ENCODE peak calls at places on chromosomes 6 and 20, in six cellular contexts. One of them, this sample, is unnamed.
A peak's percentile ranks its signal among the peaks of the same experiment; 100 is the strongest.

GRCh38 chr6:142045380-142046270 is 87.1 kb upstream of the GJE1 start:
- DNase-seq in body of pancreas: no peak
- DNase-seq in heart left ventricle: no peak
- DNase-seq in naive thymus-derived CD4-positive, alpha-beta T cell: no peak
- DNase-seq in left ventricle myocardium inferior: no peak
- DNase-seq in psoas muscle: no peak
- DNase-seq in this sample: peak; percentile 26

GRCh38 chr6:112429226-112429625 is 82.1 kb downstream of the RFPL4B start:
- DNase-seq in body of pancreas: peak; percentile 13
- DNase-seq in heart left ventricle: no peak
- DNase-seq in naive thymus-derived CD4-positive, alpha-beta T cell: no peak
- DNase-seq in left ventricle myocardium inferior: no peak
- DNase-seq in psoas muscle: no peak
- DNase-seq in this sample: peak; percentile 17

GRCh38 chr6:44603044-44603686 is 215.7 kb downstream of the CDC5L start:
- DNase-seq in body of pancreas: no peak
- DNase-seq in heart left ventricle: no peak
- DNase-seq in naive thymus-derived CD4-positive, alpha-beta T cell: no peak
- DNase-seq in left ventricle myocardium inferior: no peak
- DNase-seq in psoas muscle: no peak
- DNase-seq in this sample: no peak

GRCh38 chr20:63628246-63628975 is 1.5 kb upstream of the GMEB2 start:
- DNase-seq in body of pancreas: peak; percentile 78
- DNase-seq in heart left ventricle: peak; percentile 67
- DNase-seq in naive thymus-derived CD4-positive, alpha-beta T cell: peak; percentile 54
- DNase-seq in left ventricle myocardium inferior: no peak
- DNase-seq in psoas muscle: peak; percentile 66
- DNase-seq in this sample: peak; percentile 83

GRCh38 chr20:63432577-63433061 is 39.8 kb downstream of the KCNQ2 start:
- DNase-seq in body of pancreas: no peak
- DNase-seq in heart left ventricle: no peak
- DNase-seq in naive thymus-derived CD4-positive, alpha-beta T cell: no peak
- DNase-seq in left ventricle myocardium inferior: no peak
- DNase-seq in psoas muscle: no peak
- DNase-seq in this sample: no peak

GRCh38 chr20:646868-647233 is 6.1 kb downstream of the SRXN1 start:
- DNase-seq in body of pancreas: no peak
- DNase-seq in heart left ventricle: no peak
- DNase-seq in naive thymus-derived CD4-positive, alpha-beta T cell: no peak
- DNase-seq in left ventricle myocardium inferior: no peak
- DNase-seq in psoas muscle: no peak
- DNase-seq in this sample: no peak

GRCh38 chr20:62258499-62259293 is 20.4 kb downstream of the OSBPL2 start:
- DNase-seq in body of pancreas: no peak
- DNase-seq in heart left ventricle: no peak
- DNase-seq in naive thymus-derived CD4-positive, alpha-beta T cell: no peak
- DNase-seq in left ventricle myocardium inferior: no peak
- DNase-seq in psoas muscle: peak; percentile 87
- DNase-seq in this sample: peak; percentile 28

GRCh38 chr20:62834967-62835730 is 18.3 kb downstream of the COL9A3 start:
- DNase-seq in body of pancreas: no peak
- DNase-seq in heart left ventricle: no peak
- DNase-seq in naive thymus-derived CD4-positive, alpha-beta T cell: no peak
- DNase-seq in left ventricle myocardium inferior: no peak
- DNase-seq in psoas muscle: no peak
- DNase-seq in this sample: no peak

GRCh38 chr20:49669601-49670189 is 44.0 kb downstream of the B4GALT5 start:
- DNase-seq in body of pancreas: no peak
- DNase-seq in heart left ventricle: no peak
- DNase-seq in naive thymus-derived CD4-positive, alpha-beta T cell: no peak
- DNase-seq in left ventricle myocardium inferior: no peak
- DNase-seq in psoas muscle: no peak
- DNase-seq in this sample: no peak

GRCh38 chr6:44002591-44003344 is 124.5 kb downstream of the MRPL14 start:
- DNase-seq in body of pancreas: peak; percentile 62
- DNase-seq in heart left ventricle: peak; percentile 46
- DNase-seq in naive thymus-derived CD4-positive, alpha-beta T cell: peak; percentile 52
- DNase-seq in left ventricle myocardium inferior: peak; percentile 45
- DNase-seq in psoas muscle: peak; percentile 81
- DNase-seq in this sample: peak; percentile 25

GRCh38 chr20:57509665-57510237 is 15.2 kb downstream of the CTCFL start:
- DNase-seq in body of pancreas: no peak
- DNase-seq in heart left ventricle: no peak
- DNase-seq in naive thymus-derived CD4-positive, alpha-beta T cell: no peak
- DNase-seq in left ventricle myocardium inferior: no peak
- DNase-seq in psoas muscle: no peak
- DNase-seq in this sample: no peak

GRCh38 chr6:148455674-148456559 is 113.3 kb downstream of the SASH1 start:
- DNase-seq in body of pancreas: no peak
- DNase-seq in heart left ventricle: no peak
- DNase-seq in naive thymus-derived CD4-positive, alpha-beta T cell: no peak
- DNase-seq in left ventricle myocardium inferior: no peak
- DNase-seq in psoas muscle: no peak
- DNase-seq in this sample: peak; percentile 33

GRCh38 chr20:10466325-10466724 is 31.2 kb downstream of the SLX4IP start:
- DNase-seq in body of pancreas: no peak
- DNase-seq in heart left ventricle: peak; percentile 52
- DNase-seq in naive thymus-derived CD4-positive, alpha-beta T cell: no peak
- DNase-seq in left ventricle myocardium inferior: no peak
- DNase-seq in psoas muscle: no peak
- DNase-seq in this sample: peak; percentile 86

GRCh38 chr6:153215242-153215641 is 84.2 kb upstream of the RGS17 start:
- DNase-seq in body of pancreas: no peak
- DNase-seq in heart left ventricle: no peak
- DNase-seq in naive thymus-derived CD4-positive, alpha-beta T cell: no peak
- DNase-seq in left ventricle myocardium inferior: no peak
- DNase-seq in psoas muscle: no peak
- DNase-seq in this sample: no peak

GRCh38 chr6:1137849-1138248 is 174.0 kb upstream of the FOXQ1 start:
- DNase-seq in body of pancreas: no peak
- DNase-seq in heart left ventricle: no peak
- DNase-seq in naive thymus-derived CD4-positive, alpha-beta T cell: no peak
- DNase-seq in left ventricle myocardium inferior: no peak
- DNase-seq in psoas muscle: no peak
- DNase-seq in this sample: no peak

GRCh38 chr20:11918280-11918952 is 723 bp downstream of the BTBD3 start:
- DNase-seq in body of pancreas: no peak
- DNase-seq in heart left ventricle: no peak
- DNase-seq in naive thymus-derived CD4-positive, alpha-beta T cell: no peak
- DNase-seq in left ventricle myocardium inferior: no peak
- DNase-seq in psoas muscle: no peak
- DNase-seq in this sample: peak; percentile 82

GRCh38 chr6:80280258-80281010 is 174.0 kb downstream of the BCKDHB start:
- DNase-seq in body of pancreas: no peak
- DNase-seq in heart left ventricle: no peak
- DNase-seq in naive thymus-derived CD4-positive, alpha-beta T cell: no peak
- DNase-seq in left ventricle myocardium inferior: no peak
- DNase-seq in psoas muscle: no peak
- DNase-seq in this sample: no peak

GRCh38 chr6:37513576-37513975 is 13.9 kb upstream of the CCDC167 start:
- DNase-seq in body of pancreas: no peak
- DNase-seq in heart left ventricle: no peak
- DNase-seq in naive thymus-derived CD4-positive, alpha-beta T cell: no peak
- DNase-seq in left ventricle myocardium inferior: no peak
- DNase-seq in psoas muscle: no peak
- DNase-seq in this sample: no peak

GRCh38 chr6:17629824-17630510 is 29.9 kb downstream of the FAM8A1 start:
- DNase-seq in body of pancreas: no peak
- DNase-seq in heart left ventricle: no peak
- DNase-seq in naive thymus-derived CD4-positive, alpha-beta T cell: no peak
- DNase-seq in left ventricle myocardium inferior: no peak
- DNase-seq in psoas muscle: no peak
- DNase-seq in this sample: no peak

GRCh38 chr20:36808317-36809257 is 35.0 kb upstream of the DSN1 start:
- DNase-seq in body of pancreas: peak; percentile 58
- DNase-seq in heart left ventricle: peak; percentile 48
- DNase-seq in naive thymus-derived CD4-positive, alpha-beta T cell: peak; percentile 62
- DNase-seq in left ventricle myocardium inferior: peak; percentile 58
- DNase-seq in psoas muscle: peak; percentile 80
- DNase-seq in this sample: peak; percentile 36

GRCh38 chr6:53496797-53497196 is 48.1 kb downstream of the GCLC start:
- DNase-seq in body of pancreas: no peak
- DNase-seq in heart left ventricle: no peak
- DNase-seq in naive thymus-derived CD4-positive, alpha-beta T cell: no peak
- DNase-seq in left ventricle myocardium inferior: no peak
- DNase-seq in psoas muscle: no peak
- DNase-seq in this sample: no peak

GRCh38 chr6:53499094-53499493 is 45.8 kb downstream of the GCLC start:
- DNase-seq in body of pancreas: no peak
- DNase-seq in heart left ventricle: no peak
- DNase-seq in naive thymus-derived CD4-positive, alpha-beta T cell: no peak
- DNase-seq in left ventricle myocardium inferior: no peak
- DNase-seq in psoas muscle: no peak
- DNase-seq in this sample: no peak

GRCh38 chr6:53496100-53496499 is 48.8 kb downstream of the GCLC start:
- DNase-seq in body of pancreas: no peak
- DNase-seq in heart left ventricle: no peak
- DNase-seq in naive thymus-derived CD4-positive, alpha-beta T cell: no peak
- DNase-seq in left ventricle myocardium inferior: no peak
- DNase-seq in psoas muscle: no peak
- DNase-seq in this sample: no peak

GRCh38 chr6:53500095-53500494 is 44.8 kb downstream of the GCLC start:
- DNase-seq in body of pancreas: no peak
- DNase-seq in heart left ventricle: no peak
- DNase-seq in naive thymus-derived CD4-positive, alpha-beta T cell: no peak
- DNase-seq in left ventricle myocardium inferior: no peak
- DNase-seq in psoas muscle: no peak
- DNase-seq in this sample: no peak

GRCh38 chr6:53497905-53498304 is 47.0 kb downstream of the GCLC start:
- DNase-seq in body of pancreas: no peak
- DNase-seq in heart left ventricle: no peak
- DNase-seq in naive thymus-derived CD4-positive, alpha-beta T cell: no peak
- DNase-seq in left ventricle myocardium inferior: no peak
- DNase-seq in psoas muscle: no peak
- DNase-seq in this sample: no peak
- H3K36me3 ChIP-seq in body of pancreas: peaks cover 10% of the 10 kb centered on the region
- H3K36me3 ChIP-seq in heart left ventricle: peaks cover 47% of the 10 kb centered on the region
- H3K36me3 ChIP-seq in naive thymus-derived CD4-positive, alpha-beta T cell: peaks cover 9% of the 10 kb centered on the region
- H3K36me3 ChIP-seq in left ventricle myocardium inferior: peaks cover 54% of the 10 kb centered on the region
- H3K36me3 ChIP-seq in psoas muscle: peaks cover 49% of the 10 kb centered on the region
- H3K36me3 ChIP-seq in this sample: no peaks in the 10 kb centered on the region

DNA sequence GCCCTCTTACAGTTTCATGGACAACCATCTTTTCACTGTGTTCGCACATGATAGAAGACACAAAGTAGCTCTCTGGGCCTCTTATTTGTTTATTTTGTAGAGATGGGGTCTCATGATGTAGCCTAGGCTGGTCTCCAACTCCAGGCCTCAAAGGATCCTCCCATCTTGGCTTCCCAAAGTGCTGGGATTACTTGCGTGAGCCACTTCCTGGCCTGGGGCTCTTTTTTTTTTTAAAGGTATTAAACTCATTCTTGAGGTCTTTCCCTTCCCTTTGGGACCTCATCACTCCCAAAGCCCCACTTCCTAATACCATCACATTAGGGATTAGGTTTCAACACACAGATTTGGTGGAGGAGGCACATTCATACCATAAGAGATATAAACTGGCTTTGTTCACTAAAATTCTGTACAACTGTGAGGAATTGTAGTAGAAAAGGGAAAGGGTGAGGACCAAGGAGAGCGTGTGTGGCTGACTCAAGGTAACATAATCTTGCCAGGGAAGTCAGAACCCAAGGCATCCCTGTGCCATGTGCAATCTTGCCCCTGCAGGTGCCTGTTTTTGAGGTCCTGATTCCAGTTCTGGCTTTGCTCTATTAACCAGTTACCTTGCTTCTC is 45.5 kb downstream of the EIF2S2 start:
- DNase-seq in body of pancreas: no peak
- DNase-seq in heart left ventricle: no peak
- DNase-seq in naive thymus-derived CD4-positive, alpha-beta T cell: no peak
- DNase-seq in left ventricle myocardium inferior: no peak
- DNase-seq in psoas muscle: no peak
- DNase-seq in this sample: no peak
- H3K4me1 ChIP-seq in body of pancreas: peaks cover 26% of the 10 kb centered on the region
- H3K4me1 ChIP-seq in heart left ventricle: peaks cover 7% of the 10 kb centered on the region
- H3K4me1 ChIP-seq in naive thymus-derived CD4-positive, alpha-beta T cell: peaks cover 12% of the 10 kb centered on the region
- H3K4me1 ChIP-seq in left ventricle myocardium inferior: peaks cover 58% of the 10 kb centered on the region
- H3K4me1 ChIP-seq in psoas muscle: peaks cover 24% of the 10 kb centered on the region
- H3K4me1 ChIP-seq in this sample: no peaks in the 10 kb centered on the region

DNA sequence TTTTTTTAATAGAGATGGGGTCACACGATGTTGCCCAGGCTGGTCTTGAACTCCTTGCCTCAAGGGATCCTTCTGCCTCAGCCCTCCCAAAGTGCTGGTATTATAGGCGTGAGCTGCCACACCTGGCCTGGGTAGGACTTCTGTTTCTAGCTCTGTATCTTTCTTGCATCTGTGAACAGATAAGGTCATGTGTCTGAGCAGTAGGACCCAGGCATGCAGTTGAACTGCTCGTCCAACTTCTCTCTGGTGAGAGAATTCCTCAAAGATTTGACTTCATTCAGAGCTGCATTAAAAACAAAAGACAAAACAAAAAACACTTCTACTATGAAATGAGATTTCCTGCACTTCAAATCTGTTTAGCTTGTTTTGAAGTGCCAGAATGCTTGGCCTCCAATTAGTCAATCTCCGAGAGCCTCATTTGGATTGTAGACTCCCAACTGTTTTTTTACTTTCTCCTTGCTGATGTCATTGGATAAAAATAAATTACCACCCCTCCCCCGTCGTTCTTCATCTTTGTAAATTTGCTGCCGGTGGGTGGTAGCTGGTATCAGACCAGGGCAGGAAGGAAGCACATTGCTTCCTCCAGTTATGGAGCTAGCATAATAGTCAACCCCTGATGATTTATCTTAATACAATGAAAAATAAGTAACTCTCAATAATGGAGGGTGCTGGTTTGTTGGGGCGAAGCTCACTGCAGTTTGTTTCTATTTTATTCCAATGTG is 17.6 kb downstream of the CD109 start:
- DNase-seq in body of pancreas: no peak
- DNase-seq in heart left ventricle: no peak
- DNase-seq in naive thymus-derived CD4-positive, alpha-beta T cell: no peak
- DNase-seq in left ventricle myocardium inferior: no peak
- DNase-seq in psoas muscle: no peak
- DNase-seq in this sample: peak; percentile 98
- H3K36me3 ChIP-seq in body of pancreas: no peaks in the 10 kb centered on the region
- H3K36me3 ChIP-seq in heart left ventricle: no peaks in the 10 kb centered on the region
- H3K36me3 ChIP-seq in naive thymus-derived CD4-positive, alpha-beta T cell: no peaks in the 10 kb centered on the region
- H3K36me3 ChIP-seq in left ventricle myocardium inferior: no peaks in the 10 kb centered on the region
- H3K36me3 ChIP-seq in psoas muscle: no peaks in the 10 kb centered on the region
- H3K36me3 ChIP-seq in this sample: no peaks in the 10 kb centered on the region

GRCh38 chr20:16236589-16237241 is 336.5 kb downstream of the KIF16B start:
- DNase-seq in body of pancreas: no peak
- DNase-seq in heart left ventricle: no peak
- DNase-seq in naive thymus-derived CD4-positive, alpha-beta T cell: no peak
- DNase-seq in left ventricle myocardium inferior: no peak
- DNase-seq in psoas muscle: no peak
- DNase-seq in this sample: no peak

GRCh38 chr20:16243470-16243869 is 329.8 kb downstream of the KIF16B start:
- DNase-seq in body of pancreas: no peak
- DNase-seq in heart left ventricle: no peak
- DNase-seq in naive thymus-derived CD4-positive, alpha-beta T cell: no peak
- DNase-seq in left ventricle myocardium inferior: no peak
- DNase-seq in psoas muscle: no peak
- DNase-seq in this sample: no peak

GRCh38 chr20:16241911-16242310 is 331.3 kb downstream of the KIF16B start:
- DNase-seq in body of pancreas: no peak
- DNase-seq in heart left ventricle: no peak
- DNase-seq in naive thymus-derived CD4-positive, alpha-beta T cell: no peak
- DNase-seq in left ventricle myocardium inferior: no peak
- DNase-seq in psoas muscle: no peak
- DNase-seq in this sample: no peak

GRCh38 chr20:16245879-16246278 is 327.4 kb downstream of the KIF16B start:
- DNase-seq in body of pancreas: no peak
- DNase-seq in heart left ventricle: no peak
- DNase-seq in naive thymus-derived CD4-positive, alpha-beta T cell: no peak
- DNase-seq in left ventricle myocardium inferior: no peak
- DNase-seq in psoas muscle: no peak
- DNase-seq in this sample: no peak

GRCh38 chr20:16240355-16240754 is 332.9 kb downstream of the KIF16B start:
- DNase-seq in body of pancreas: no peak
- DNase-seq in heart left ventricle: no peak
- DNase-seq in naive thymus-derived CD4-positive, alpha-beta T cell: no peak
- DNase-seq in left ventricle myocardium inferior: no peak
- DNase-seq in psoas muscle: no peak
- DNase-seq in this sample: no peak
- H3K4me1 ChIP-seq in body of pancreas: no peaks in the 10 kb centered on the region
- H3K4me1 ChIP-seq in heart left ventricle: no peaks in the 10 kb centered on the region
- H3K4me1 ChIP-seq in naive thymus-derived CD4-positive, alpha-beta T cell: no peaks in the 10 kb centered on the region
- H3K4me1 ChIP-seq in left ventricle myocardium inferior: no peaks in the 10 kb centered on the region
- H3K4me1 ChIP-seq in psoas muscle: no peaks in the 10 kb centered on the region
- H3K4me1 ChIP-seq in this sample: no peaks in the 10 kb centered on the region

This sample was measured in endothelial cell of umbilical vein.